ENCODE peak calls at places on chromosomes 2 and 18, in four cellular contexts. One of them, this sample, is unnamed.

GRCh38 chr2:202178342-202178958 is 59.9 kb downstream of the SUMO1 start:
- DNase-seq in psoas muscle: no peak
- DNase-seq in Panc1: peak; percentile 58
- DNase-seq in retinal pigment epithelial cell: no peak
- DNase-seq in this sample: no peak

GRCh38 chr2:127700527-127701192 is 637 bp upstream of the SFT2D3 start:
- DNase-seq in retinal pigment epithelial cell: no peak
- DNase-seq in psoas muscle: peak; percentile 85
- DNase-seq in Panc1: peak; percentile 94
- DNase-seq in this sample: no peak

GRCh38 chr2:98806266-98806697 is 75.3 kb upstream of the MGAT4A start:
- DNase-seq in retinal pigment epithelial cell: peak; percentile 43
- DNase-seq in Panc1: no peak
- DNase-seq in psoas muscle: peak; percentile 29
- DNase-seq in this sample: peak; percentile 30

GRCh38 chr2:85560812-85561279 is 447 bp downstream of the GGCX start:
- DNase-seq in retinal pigment epithelial cell: no peak
- DNase-seq in Panc1: no peak
- DNase-seq in psoas muscle: no peak
- DNase-seq in this sample: no peak

GRCh38 chr18:49206717-49207116 is 253.7 kb downstream of the DYM start:
- DNase-seq in Panc1: no peak
- DNase-seq in retinal pigment epithelial cell: no peak
- DNase-seq in psoas muscle: no peak
- DNase-seq in this sample: no peak

GRCh38 chr18:449374-449773 is 51.1 kb downstream of the COLEC12 start:
- DNase-seq in psoas muscle: no peak
- DNase-seq in Panc1: no peak
- DNase-seq in retinal pigment epithelial cell: no peak
- DNase-seq in this sample: no peak

GRCh38 chr18:11114653-11115052 is 34.7 kb downstream of the PIEZO2 start:
- DNase-seq in retinal pigment epithelial cell: no peak
- DNase-seq in Panc1: no peak
- DNase-seq in psoas muscle: no peak
- DNase-seq in this sample: no peak

GRCh38 chr2:218401834-218402370 is 2.2 kb downstream of the CTDSP1 start:
- DNase-seq in retinal pigment epithelial cell: no peak
- DNase-seq in Panc1: no peak
- DNase-seq in psoas muscle: no peak
- DNase-seq in this sample: no peak

GRCh38 chr2:214066847-214067246 is 344.0 kb upstream of the VWC2L start:
- DNase-seq in psoas muscle: no peak
- DNase-seq in retinal pigment epithelial cell: no peak
- DNase-seq in Panc1: no peak
- DNase-seq in this sample: no peak

GRCh38 chr18:48590678-48591077 is 51.8 kb downstream of the CTIF start:
- DNase-seq in retinal pigment epithelial cell: no peak
- DNase-seq in Panc1: no peak
- DNase-seq in psoas muscle: no peak
- DNase-seq in this sample: no peak

GRCh38 chr2:158817596-158817995 is 22.5 kb downstream of the DAPL1 start:
- DNase-seq in Panc1: no peak
- DNase-seq in retinal pigment epithelial cell: no peak
- DNase-seq in psoas muscle: no peak
- DNase-seq in this sample: no peak

GRCh38 chr2:109537565-109538221 is 76.1 kb downstream of the SEPTIN10 start:
- DNase-seq in retinal pigment epithelial cell: no peak
- DNase-seq in Panc1: no peak
- DNase-seq in psoas muscle: no peak
- DNase-seq in this sample: no peak

GRCh38 chr2:169585673-169586072 is 1.5 kb downstream of the PPIG start:
- DNase-seq in psoas muscle: no peak
- DNase-seq in retinal pigment epithelial cell: no peak
- DNase-seq in Panc1: no peak
- DNase-seq in this sample: no peak

DNA sequence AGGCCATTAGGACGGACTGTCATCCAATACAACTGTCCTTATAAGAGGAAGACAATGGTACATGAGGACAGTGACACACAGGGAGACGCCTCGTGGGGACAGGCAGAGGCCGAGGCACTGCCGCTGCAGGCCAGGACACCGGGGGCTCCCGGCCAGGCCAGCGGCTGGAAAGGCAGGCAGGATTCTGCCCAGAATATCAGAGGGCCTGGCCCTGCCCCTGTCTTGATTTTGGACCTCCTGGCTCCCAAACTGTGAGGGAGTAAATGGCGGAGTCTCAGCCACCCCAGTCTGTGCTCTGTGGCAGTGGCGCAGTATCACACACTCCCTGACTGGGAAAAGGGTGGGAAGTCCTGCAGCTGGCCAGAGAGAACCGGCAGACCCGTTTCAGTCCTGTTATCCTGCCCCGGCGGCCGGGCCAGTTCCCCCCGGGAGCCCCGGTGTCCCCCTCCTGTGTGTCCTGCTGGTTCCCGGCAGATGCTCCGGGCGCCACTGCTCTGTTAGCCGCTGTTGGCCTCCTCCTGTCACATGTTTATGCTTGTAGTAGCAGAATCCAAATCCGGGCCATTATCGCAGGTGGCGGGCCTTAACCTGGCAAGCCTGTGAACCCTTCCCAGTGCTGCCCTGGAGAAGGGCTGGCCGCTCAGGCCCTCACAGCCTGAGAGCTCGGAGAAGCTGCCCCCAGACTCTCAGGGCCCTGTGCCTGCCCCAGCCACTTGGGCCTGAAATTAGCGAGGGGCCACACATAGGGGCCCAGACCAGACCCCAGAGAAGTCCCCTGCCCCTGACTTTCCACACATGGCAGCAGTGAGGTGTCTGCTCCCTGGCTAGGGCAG is 31.4 kb upstream of the TAF1B start:
- DNase-seq in retinal pigment epithelial cell: no peak
- DNase-seq in psoas muscle: no peak
- DNase-seq in Panc1: no peak
- DNase-seq in this sample: no peak
- TF ChIP-seq CTCF in retinal pigment epithelial cell: no peak
- TF ChIP-seq CTCF in psoas muscle: no peak
- TF ChIP-seq CTCF in Panc1: no peak
- TF ChIP-seq CTCF in this sample: no peak

GRCh38 chr18:13216732-13217465 is 1.7 kb upstream of the LDLRAD4 start:
- DNase-seq in psoas muscle: peak; percentile 64
- DNase-seq in retinal pigment epithelial cell: no peak
- DNase-seq in Panc1: no peak
- DNase-seq in this sample: no peak
- H3K4me3 ChIP-seq in psoas muscle: peak overlapping the region; percentile 92
- H3K4me3 ChIP-seq in retinal pigment epithelial cell: peak overlapping the region; percentile 28
- H3K4me3 ChIP-seq in Panc1: peak overlapping the region; percentile 39
- H3K4me3 ChIP-seq in this sample: no peak overlapping the region

DNA sequence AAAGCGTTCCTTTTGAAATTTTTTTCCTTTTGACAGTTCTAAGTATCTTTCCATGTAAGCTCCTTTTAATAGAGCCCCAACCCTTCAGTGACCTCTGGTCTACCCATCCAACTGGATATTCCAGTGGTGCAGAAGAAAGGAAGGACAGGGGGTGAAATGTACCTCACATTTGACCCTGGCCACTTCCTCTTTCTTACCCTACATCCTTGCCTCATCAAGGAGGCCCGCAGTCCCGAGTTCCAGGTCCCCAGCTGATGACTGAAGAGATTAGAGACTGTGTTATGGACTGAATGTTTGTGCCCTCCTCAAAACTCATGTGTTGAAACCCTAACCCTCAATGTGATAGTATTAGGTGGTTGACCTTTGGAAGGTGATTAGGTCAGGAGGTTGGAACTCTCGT is 158.1 kb downstream of the RBM43 start:
- DNase-seq in Panc1: no peak
- DNase-seq in psoas muscle: no peak
- DNase-seq in retinal pigment epithelial cell: no peak
- DNase-seq in this sample: no peak
- TF ChIP-seq CTCF in Panc1: no peak
- TF ChIP-seq CTCF in psoas muscle: no peak
- TF ChIP-seq CTCF in retinal pigment epithelial cell: no peak
- TF ChIP-seq CTCF in this sample: no peak

DNA sequence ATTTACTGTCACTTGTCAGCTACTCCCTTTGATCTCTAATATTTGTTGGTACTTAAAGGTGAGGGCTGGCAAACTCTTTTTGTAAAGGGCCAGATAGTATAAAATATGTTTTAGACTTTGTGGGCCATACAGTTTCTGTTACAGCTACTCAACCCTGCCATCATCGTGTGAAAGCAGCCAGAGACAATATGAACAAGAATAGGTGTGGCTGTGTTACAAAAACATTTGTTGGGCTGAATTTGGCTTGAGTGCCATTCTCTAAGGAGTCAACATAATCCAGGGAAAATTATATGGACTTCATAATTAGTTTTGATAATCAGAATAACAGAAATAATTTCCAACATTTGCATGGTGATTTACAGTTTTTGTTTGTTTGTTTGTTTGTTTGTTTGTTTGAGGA is 190.6 kb downstream of the LTBP1 start:
- DNase-seq in Panc1: no peak
- DNase-seq in psoas muscle: no peak
- DNase-seq in retinal pigment epithelial cell: no peak
- DNase-seq in this sample: no peak
- H3K4me3 ChIP-seq in Panc1: peak overlapping the region; percentile 40
- H3K4me3 ChIP-seq in psoas muscle: no peak overlapping the region
- H3K4me3 ChIP-seq in retinal pigment epithelial cell: no peak overlapping the region
- H3K4me3 ChIP-seq in this sample: no peak overlapping the region

DNA sequence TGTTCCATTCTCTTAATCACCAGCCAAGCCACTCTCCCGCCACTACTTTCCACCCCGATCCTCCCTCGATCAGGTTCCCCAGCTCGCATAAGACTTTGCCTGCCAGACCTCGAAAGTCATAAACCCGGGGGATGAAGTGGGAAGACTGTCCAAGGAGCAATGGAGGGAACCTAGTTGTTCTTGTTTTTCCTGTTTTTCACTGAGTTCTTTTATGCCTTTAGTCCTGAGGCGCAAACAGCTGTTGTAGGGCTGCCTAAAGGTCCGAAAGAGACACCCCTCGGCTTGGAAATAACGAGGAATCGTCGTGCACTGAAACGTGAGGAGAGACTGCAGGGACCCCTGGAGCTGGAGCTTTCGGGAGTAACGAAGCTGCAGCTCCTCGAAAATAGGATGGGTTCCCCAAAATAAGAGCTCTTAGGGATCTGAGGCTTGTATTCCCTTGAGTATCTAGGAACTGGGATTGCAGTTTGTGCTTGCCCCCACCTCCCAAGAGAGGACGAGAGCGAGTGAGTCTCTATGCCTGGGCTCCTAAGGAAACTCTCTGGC is 1.7 kb upstream of the HOXD12 start:
- DNase-seq in retinal pigment epithelial cell: no peak
- DNase-seq in psoas muscle: no peak
- DNase-seq in Panc1: no peak
- DNase-seq in this sample: no peak
- TF ChIP-seq CTCF in retinal pigment epithelial cell: no peak
- TF ChIP-seq CTCF in psoas muscle: no peak
- TF ChIP-seq CTCF in Panc1: no peak
- TF ChIP-seq CTCF in this sample: no peak

DNA sequence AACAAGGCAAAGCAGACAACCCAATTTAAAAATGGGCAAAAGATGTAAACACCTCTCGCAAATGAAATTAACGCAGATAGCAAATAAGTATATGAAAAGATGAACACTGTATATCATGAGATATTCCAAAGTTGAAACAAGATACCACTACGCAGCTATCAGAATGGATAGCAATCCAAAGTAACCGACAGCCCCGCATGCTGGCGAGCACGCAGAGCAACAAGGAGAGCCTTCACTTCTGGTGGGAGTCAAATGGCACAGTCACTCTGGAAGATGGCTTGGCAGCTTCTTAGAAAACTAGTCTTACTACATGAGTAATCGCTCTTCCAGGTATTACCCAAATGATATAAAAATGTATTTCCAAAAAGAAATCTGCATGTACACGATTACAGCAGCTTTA is 1.4 kb downstream of the NDUFA10 start:
- DNase-seq in Panc1: no peak
- DNase-seq in psoas muscle: no peak
- DNase-seq in retinal pigment epithelial cell: no peak
- DNase-seq in this sample: no peak
- H3K4me3 ChIP-seq in Panc1: peak overlapping the region; percentile 99
- H3K4me3 ChIP-seq in psoas muscle: peak overlapping the region; percentile 75
- H3K4me3 ChIP-seq in retinal pigment epithelial cell: no peak overlapping the region
- H3K4me3 ChIP-seq in this sample: peak overlapping the region; percentile 86

GRCh38 chr18:51559902-51560287 is 362.4 kb upstream of the MEX3C start:
- DNase-seq in retinal pigment epithelial cell: no peak
- DNase-seq in psoas muscle: no peak
- DNase-seq in Panc1: no peak
- DNase-seq in this sample: no peak
- TF ChIP-seq CTCF in retinal pigment epithelial cell: no peak
- TF ChIP-seq CTCF in psoas muscle: no peak
- TF ChIP-seq CTCF in Panc1: no peak
- TF ChIP-seq CTCF in this sample: peak; percentile 22

GRCh38 chr2:136125226-136125625 is 7.3 kb upstream of the CXCR4 start:
- DNase-seq in Panc1: no peak
- DNase-seq in retinal pigment epithelial cell: no peak
- DNase-seq in psoas muscle: no peak
- DNase-seq in this sample: no peak
- H3K4me3 ChIP-seq in Panc1: no peak overlapping the region
- H3K4me3 ChIP-seq in retinal pigment epithelial cell: no peak overlapping the region
- H3K4me3 ChIP-seq in psoas muscle: no peak overlapping the region
- H3K4me3 ChIP-seq in this sample: no peak overlapping the region

GRCh38 chr2:230925879-230926765 is 1.1 kb upstream of the GPR55 start:
- DNase-seq in retinal pigment epithelial cell: no peak
- DNase-seq in psoas muscle: no peak
- DNase-seq in Panc1: no peak
- DNase-seq in this sample: no peak
- TF ChIP-seq CTCF in retinal pigment epithelial cell: peak; percentile 29
- TF ChIP-seq CTCF in psoas muscle: no peak
- TF ChIP-seq CTCF in Panc1: no peak
- TF ChIP-seq CTCF in this sample: peak; percentile 24